ENCODE peak calls at places on chromosomes 3 and 15, in four cellular contexts. E is psoas muscle, M is IMR-90, L is RWPE1. F is an unnamed sample.

GRCh38 chr3:41338276-41338675 is 139.0 kb downstream of the CTNNB1 start:
- DNase-seq in E (no peak), L (no peak), M (peak), F (peak)

GRCh38 chr3:128619146-128619890 is 31.3 kb downstream of the RPN1 start:
- DNase-seq in M (peak), E (no peak), L (peak), F (peak)

GRCh38 chr3:39208463-39209055 is 16.2 kb upstream of the XIRP1 start:
- DNase-seq in M (peak), E (peak), L (peak), F (peak)

GRCh38 chr3:56864090-56864489 is 62.3 kb upstream of the ARHGEF3 start:
- DNase-seq in E (no peak), M (no peak), L (no peak), F (no peak)

GRCh38 chr15:84638103-84638502 is 16.0 kb downstream of the WDR73 start:
- DNase-seq in M (peak), L (peak), E (no peak), F (peak)

GRCh38 chr3:172383306-172383796 is 64.9 kb downstream of the GHSR start:
- DNase-seq in M (no peak), E (no peak), L (no peak), F (peak)

GRCh38 chr15:40344631-40345120 is 3.9 kb upstream of the CCDC9B start:
- DNase-seq in E (peak), M (peak), L (peak), F (peak)

GRCh38 chr15:93372209-93372910 is 283.3 kb upstream of the RGMA start:
- DNase-seq in M (no peak), E (no peak), L (no peak), F (no peak)

GRCh38 chr15:66134284-66134683 is 119.3 kb downstream of the MEGF11 start:
- DNase-seq in M (no peak), L (no peak), E (no peak), F (no peak)

GRCh38 chr15:91209318-91209717 is 109.3 kb downstream of the SV2B start:
- DNase-seq in L (no peak), E (no peak), M (no peak), F (no peak)

GRCh38 chr3:68931406-68932149 is 769 bp downstream of the TAFA4 start:
- DNase-seq in M (no peak), L (no peak), E (no peak), F (no peak)
- H3K27ac ChIP-seq in M (no peak), L (no peak), E (no peak), F (no peak)

DNA sequence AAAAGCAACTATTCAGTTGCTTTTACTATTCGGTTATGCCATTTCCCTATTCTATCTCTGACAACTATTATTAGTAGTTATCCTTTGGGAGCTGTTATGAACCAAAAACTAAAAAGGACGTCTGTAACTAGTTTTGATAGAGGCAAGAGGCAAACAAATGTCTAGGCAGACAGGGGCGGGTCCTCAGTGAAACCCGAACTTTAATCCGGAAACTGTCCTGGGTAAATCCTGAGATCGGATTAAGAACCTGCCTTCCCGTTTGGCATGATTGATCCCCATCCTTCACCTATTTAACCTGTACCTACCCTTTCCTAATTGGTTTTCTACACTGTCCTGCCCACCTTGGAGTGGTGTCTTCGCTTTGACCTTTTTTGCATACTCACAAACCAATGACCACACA is 4.4 kb downstream of the MAP4 start:
- DNase-seq in M (no peak), E (no peak), L (no peak), F (no peak)
- H3K27ac ChIP-seq in M (no peak), E (peak), L (no peak), F (no peak)

DNA sequence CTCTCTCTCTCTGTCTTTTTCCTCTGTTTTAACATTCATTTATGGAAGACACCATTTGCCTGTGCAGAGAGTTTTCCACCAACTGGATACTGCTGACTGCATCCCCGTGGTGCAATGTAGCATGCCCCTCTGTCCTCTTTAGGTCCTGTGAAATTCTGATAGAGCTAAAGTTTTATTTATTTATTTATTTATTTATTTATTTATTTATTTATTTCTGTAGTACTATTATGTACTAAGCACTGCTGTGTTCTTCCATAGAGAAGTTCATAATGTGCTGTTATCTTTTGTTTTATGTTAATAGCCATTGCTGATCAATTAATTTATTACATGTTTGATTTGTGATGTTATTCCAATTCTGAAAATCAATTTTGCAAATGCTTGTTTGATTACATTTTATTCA is 749.9 kb downstream of the ZBBX start:
- DNase-seq in E (no peak), L (no peak), M (no peak), F (no peak)
- H3K27ac ChIP-seq in E (no peak), L (no peak), M (no peak), F (no peak)

GRCh38 chr3:100760377-100760776 is 51.1 kb downstream of the TFG start:
- DNase-seq in L (no peak), E (no peak), M (no peak), F (no peak)

GRCh38 chr3:100753846-100754245 is 44.6 kb downstream of the TFG start:
- DNase-seq in L (no peak), M (peak), E (no peak), F (no peak)

GRCh38 chr3:100759162-100759561 is 49.9 kb downstream of the TFG start:
- DNase-seq in L (no peak), M (no peak), E (no peak), F (no peak)

GRCh38 chr3:100756441-100756840 is 47.1 kb downstream of the TFG start:
- DNase-seq in M (no peak), E (peak), L (no peak), F (no peak)

GRCh38 chr3:100754563-100755334 is 45.5 kb downstream of the TFG start:
- DNase-seq in M (no peak), L (no peak), E (no peak), F (no peak)
- H3K27ac ChIP-seq in M (no peak), L (no peak), E (no peak), F (no peak)

DNA sequence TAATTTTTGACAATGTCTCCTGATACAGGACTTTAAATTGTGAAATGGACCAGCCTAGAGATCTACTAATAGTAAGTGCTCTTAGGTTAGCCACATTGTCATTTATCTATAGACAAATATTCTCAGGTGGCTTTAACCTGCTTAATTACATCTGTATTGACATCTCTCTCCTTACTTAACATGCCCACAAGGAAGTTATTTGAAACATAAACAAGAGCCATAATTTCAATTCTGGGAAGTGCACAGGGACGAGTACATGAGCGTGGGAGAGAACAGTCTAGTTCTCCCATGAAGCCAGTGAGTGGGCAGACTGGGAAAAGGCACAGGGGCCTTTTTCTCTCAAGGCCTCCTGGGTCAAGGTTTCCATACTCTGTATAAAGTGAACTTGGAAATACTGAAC is 54.2 kb downstream of the NEK10 start:
- DNase-seq in M (no peak), L (no peak), E (no peak), F (no peak)
- H3K27ac ChIP-seq in M (no peak), L (no peak), E (no peak), F (no peak)

GRCh38 chr3:167872032-167872431 is 136.5 kb downstream of the SERPINI1 start:
- DNase-seq in M (no peak), L (no peak), E (no peak), F (no peak)

GRCh38 chr3:167872941-167873340 is 137.4 kb downstream of the SERPINI1 start:
- DNase-seq in L (no peak), M (no peak), E (no peak), F (peak)

GRCh38 chr3:167876603-167877325 is 141.2 kb downstream of the SERPINI1 start:
- DNase-seq in E (no peak), L (peak), M (peak), F (peak)

GRCh38 chr3:167870743-167871142 is 135.2 kb downstream of the SERPINI1 start:
- DNase-seq in L (no peak), M (no peak), E (no peak), F (no peak)

GRCh38 chr3:167874667-167875372 is 139.3 kb downstream of the SERPINI1 start:
- DNase-seq in M (no peak), E (no peak), L (no peak), F (no peak)
- H3K27ac ChIP-seq in M (no peak), E (peak), L (no peak), F (no peak)

DNA sequence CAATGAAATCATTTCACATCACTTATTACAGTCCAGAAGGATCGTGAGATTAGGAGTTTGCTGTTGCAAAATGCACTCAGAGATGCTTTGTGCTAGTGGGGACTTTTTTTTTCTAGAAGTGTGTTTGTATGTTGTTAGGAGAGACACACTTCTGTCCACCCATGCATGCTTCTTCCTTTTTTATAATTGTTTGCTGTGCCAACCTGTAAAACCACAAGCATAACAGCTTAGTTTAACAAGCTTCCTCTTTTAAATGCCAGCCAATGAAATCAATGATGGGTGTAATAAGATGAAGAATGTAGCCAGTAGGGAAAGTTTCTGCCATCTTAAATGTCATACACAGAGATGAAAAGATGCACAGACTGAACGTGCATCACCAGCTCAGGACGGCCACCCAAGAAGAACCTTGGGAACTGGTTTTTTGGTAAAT is 305.6 kb upstream of the STT3B start:
- DNase-seq in E (no peak), L (no peak), M (no peak), F (peak)
- H3K27ac ChIP-seq in E (no peak), L (no peak), M (no peak), F (no peak)

F was measured in PC-3.